ENCODE peak calls at places on chromosomes 3 and 15, in nine cellular contexts. W is nephron progenitor cell; D is naive thymus-derived CD8-positive, alpha-beta T cell; S is AG10803; R is GM23248; J is GM20000; L is fibroblast of mammary gland; N is activated CD4-positive, alpha-beta T cell treated with anti-CD3 and anti-CD28 coated beads for 48 hours; T is globus pallidus. H is an unnamed sample.
A peak's percentile ranks its signal among the peaks of the same experiment; 100 is the strongest.

GRCh38 chr3:138863776-138864113 is 29.0 kb upstream of the PIK3CB start:
- DNase-seq in W (no peak), D (no peak), S (no peak), R (no peak), J (no peak), L (no peak), N (no peak), T (no peak), H (no peak)

GRCh38 chr15:65337436-65338070 is 33.1 kb downstream of the RNU5B-1 start:
- DNase-seq in W (peak; percentile 32), D (no peak), S (no peak), R (no peak), J (no peak), L (no peak), N (no peak), T (no peak), H (no peak)

GRCh38 chr15:78051622-78052405 is 25.7 kb downstream of the TBC1D2B start:
- DNase-seq in W (no peak), D (no peak), S (no peak), R (no peak), J (no peak), L (no peak), N (no peak), T (no peak), H (no peak)

GRCh38 chr15:55526559-55527036 is 18.6 kb upstream of the DNAAF4 start:
- DNase-seq in W (no peak), D (no peak), S (peak; percentile 67), R (peak; percentile 79), J (peak; percentile 48), L (peak; percentile 74), N (peak; percentile 18), T (peak; percentile 32), H (peak; percentile 45)

GRCh38 chr3:158792709-158793108 is 9.1 kb upstream of the MFSD1 start:
- DNase-seq in W (no peak), D (no peak), S (peak; percentile 92), R (peak; percentile 97), J (no peak), L (peak; percentile 88), N (no peak), T (no peak), H (no peak)

GRCh38 chr3:126607214-126607908 is 47.6 kb downstream of the TXNRD3 start:
- DNase-seq in W (no peak), D (no peak), S (peak; percentile 52), R (peak; percentile 75), J (peak; percentile 5), L (peak; percentile 72), N (peak; percentile 18), T (no peak), H (no peak)

GRCh38 chr3:85572426-85572825 is 613.6 kb downstream of the CADM2 start:
- DNase-seq in W (no peak), D (no peak), S (no peak), R (no peak), J (no peak), L (peak; percentile 32), N (no peak), T (no peak), H (no peak)

GRCh38 chr15:77771616-77772015 is 138.9 kb upstream of the LINGO1 start:
- DNase-seq in W (no peak), D (no peak), S (no peak), R (no peak), J (no peak), L (no peak), N (no peak), T (no peak), H (no peak)

GRCh38 chr3:114418724-114419543 is 125.1 kb downstream of the TIGIT start:
- DNase-seq in W (peak; percentile 9), D (no peak), S (peak; percentile 98), R (peak; percentile 88), J (peak; percentile 31), L (peak; percentile 94), N (no peak), T (peak; percentile 78), H (no peak)

GRCh38 chr3:70308760-70309159 is 3.7 kb downstream of the MDFIC2 start:
- DNase-seq in W (peak; percentile 15), D (no peak), S (no peak), R (peak; percentile 14), J (peak; percentile 6), L (peak; percentile 2), N (no peak), T (peak; percentile 60), H (peak; percentile 24)

GRCh38 chr3:171393032-171393744 is 67.0 kb downstream of the TNIK start:
- DNase-seq in W (no peak), D (no peak), S (no peak), R (no peak), J (no peak), L (no peak), N (no peak), T (no peak), H (no peak)

GRCh38 chr15:70152070-70152480 is 54.4 kb upstream of the TLE3 start:
- DNase-seq in W (no peak), D (no peak), S (no peak), R (peak; percentile 22), J (no peak), L (no peak), N (peak; percentile 31), T (no peak), H (no peak)

H was measured in testis.